ENCODE peak calls at places on chromosomes 11 and 22, in six cellular contexts. C, V, W, T, H and N are unnamed samples.

GRCh38 chr22:36900880-36901279 is 12.5 kb upstream of the CSF2RB start:
- DNase-seq in V (no peak), H (no peak), W (no peak), C (no peak), T (no peak), N (no peak)

GRCh38 chr11:2697871-2698270 is 1.9 kb downstream of the KCNQ1OT1 start:
- DNase-seq in T (no peak), C (peak), W (peak), V (no peak), H (no peak), N (no peak)

GRCh38 chr11:133669371-133670046 is 137.2 kb upstream of the OPCML start:
- DNase-seq in V (no peak), T (no peak), C (no peak), H (no peak), W (no peak), N (no peak)

GRCh38 chr11:35579557-35580396 is 38.5 kb upstream of the FJX1 start:
- DNase-seq in C (peak), H (peak), W (no peak), T (peak), V (peak), N (peak)

GRCh38 chr11:2521681-2522630 is 77.1 kb downstream of the KCNQ1 start:
- DNase-seq in V (no peak), T (no peak), C (no peak), W (peak), H (no peak), N (no peak)

GRCh38 chr22:47808886-47809620 is 1046.6 kb downstream of the TBC1D22A start:
- DNase-seq in H (no peak), C (no peak), W (no peak), V (no peak), T (no peak), N (no peak)

GRCh38 chr11:16928052-16928451 is 86.2 kb downstream of the PLEKHA7 start:
- DNase-seq in W (no peak), H (no peak), T (no peak), C (no peak), V (no peak), N (no peak)

GRCh38 chr11:111698852-111699559 is 67.2 kb downstream of the PPP2R1B start:
- DNase-seq in V (no peak), H (no peak), T (peak), W (no peak), C (peak), N (no peak)

GRCh38 chr11:76232026-76232665 is 25.8 kb upstream of the WNT11 start:
- DNase-seq in W (no peak), C (no peak), H (no peak), V (no peak), T (no peak), N (no peak)

GRCh38 chr11:65625628-65626342 is 10.2 kb downstream of the PCNX3 start:
- DNase-seq in W (no peak), H (no peak), C (peak), T (peak), V (no peak), N (no peak)

GRCh38 chr22:33524511-33525270 is 395.6 kb downstream of the LARGE1 start:
- DNase-seq in V (no peak), W (no peak), H (no peak), C (no peak), T (no peak), N (no peak)

GRCh38 chr11:10293423-10294288 is at the start of gene SBF2:
- DNase-seq in T (peak), C (peak), V (no peak), H (peak), W (peak), N (no peak)

GRCh38 chr11:132658004-132658403 is 874.3 kb downstream of the OPCML start:
- DNase-seq in C (no peak), W (no peak), H (no peak), T (no peak), V (no peak), N (no peak)

GRCh38 chr11:101706015-101706414 is 122.2 kb upstream of the TRPC6 start:
- DNase-seq in T (no peak), C (no peak), V (no peak), H (no peak), W (no peak), N (no peak)

GRCh38 chr11:35163209-35163608 is 24.2 kb downstream of the CD44 start:
- DNase-seq in W (no peak), C (no peak), T (no peak), H (no peak), V (no peak), N (no peak)

GRCh38 chr11:110336054-110336453 is 39.6 kb upstream of the RDX start:
- DNase-seq in C (no peak), W (no peak), T (no peak), V (no peak), H (no peak), N (no peak)

GRCh38 chr22:35552186-35552842 is 11.7 kb downstream of the RASD2 start:
- DNase-seq in W (no peak), H (no peak), V (no peak), C (peak), T (peak), N (no peak)

GRCh38 chr11:17375547-17375946 is 12.9 kb downstream of the KCNJ11 start:
- DNase-seq in H (no peak), V (no peak), T (no peak), C (no peak), W (no peak), N (no peak)

GRCh38 chr11:127074151-127074761 is 73.7 kb upstream of the KIRREL3 start:
- DNase-seq in C (peak), W (no peak), H (peak), V (peak), T (peak), N (peak)

GRCh38 chr22:19843107-19843856 is 11.4 kb downstream of the GNB1L start:
- DNase-seq in T (no peak), H (no peak), V (no peak), W (no peak), C (no peak), N (no peak)

GRCh38 chr11:19557720-19558140 is 154.9 kb upstream of the NAV2 start:
- DNase-seq in T (peak), W (peak), C (peak), H (peak), V (peak), N (no peak)

GRCh38 chr11:121547574-121547973 is 94.8 kb upstream of the SORL1-AS1 start:
- DNase-seq in H (no peak), V (no peak), C (no peak), W (no peak), T (no peak), N (no peak)

GRCh38 chr22:19565382-19565902 is 41.2 kb upstream of the CLDN5 start:
- DNase-seq in H (no peak), T (no peak), W (no peak), V (no peak), C (no peak), N (no peak)

GRCh38 chr22:32636884-32637283 is 162.3 kb downstream of the FBXO7 start:
- DNase-seq in V (no peak), C (no peak), T (no peak), W (no peak), H (no peak), N (no peak)

GRCh38 chr11:17838102-17838501 is 103.5 kb downstream of the KCNC1 start:
- DNase-seq in W (no peak), H (no peak), C (no peak), V (no peak), T (no peak), N (no peak)

GRCh38 chr11:45275823-45276222 is 10.3 kb downstream of the SYT13 start:
- DNase-seq in H (no peak), V (peak), W (no peak), T (no peak), C (peak), N (no peak)

GRCh38 chr22:17920145-17920605 is 104.2 kb downstream of the MICAL3 start:
- DNase-seq in C (peak), T (peak), H (no peak), W (peak), V (no peak), N (no peak)

GRCh38 chr11:59429924-59430516 is 3.8 kb upstream of the OR5A2 start:
- DNase-seq in H (peak), W (no peak), V (no peak), C (peak), T (peak), N (peak)

GRCh38 chr11:39641749-39642148 is 1817.7 kb downstream of the LRRC4C start:
- DNase-seq in V (no peak), C (no peak), W (no peak), H (no peak), T (no peak), N (no peak)

GRCh38 chr11:26947904-26948639 is 45.8 kb upstream of the FIBIN start:
- DNase-seq in H (no peak), T (no peak), W (no peak), V (peak), C (peak), N (no peak)

GRCh38 chr11:67032830-67033555 is 10.1 kb downstream of the SYT12 start:
- DNase-seq in W (peak), V (peak), C (peak), T (no peak), H (no peak), N (peak)

GRCh38 chr11:116828632-116829524 is 829 bp upstream of the APOC3 start:
- DNase-seq in C (no peak), V (no peak), T (peak), H (no peak), W (no peak), N (no peak)

GRCh38 chr11:73141309-73142127 is 600 bp downstream of the FCHSD2 start:
- DNase-seq in W (peak), H (no peak), C (peak), V (no peak), T (peak), N (no peak)

GRCh38 chr22:46041642-46042041 is 64.7 kb upstream of the WNT7B start:
- DNase-seq in V (no peak), H (no peak), T (no peak), W (peak), C (no peak), N (no peak)

GRCh38 chr22:49703990-49704344 is 123.7 kb downstream of the BRD1 start:
- DNase-seq in W (no peak), V (no peak), C (no peak), H (no peak), T (no peak), N (no peak)

GRCh38 chr22:49701380-49702067 is 126.1 kb downstream of the BRD1 start:
- DNase-seq in W (no peak), V (no peak), C (no peak), H (no peak), T (peak), N (no peak)

GRCh38 chr22:49703391-49703926 is 124.2 kb downstream of the BRD1 start:
- DNase-seq in V (no peak), T (no peak), C (no peak), H (no peak), W (no peak), N (no peak)

GRCh38 chr22:49699928-49700498 is 127.7 kb downstream of the BRD1 start:
- DNase-seq in W (no peak), C (no peak), V (no peak), H (no peak), T (no peak), N (no peak)

DNA sequence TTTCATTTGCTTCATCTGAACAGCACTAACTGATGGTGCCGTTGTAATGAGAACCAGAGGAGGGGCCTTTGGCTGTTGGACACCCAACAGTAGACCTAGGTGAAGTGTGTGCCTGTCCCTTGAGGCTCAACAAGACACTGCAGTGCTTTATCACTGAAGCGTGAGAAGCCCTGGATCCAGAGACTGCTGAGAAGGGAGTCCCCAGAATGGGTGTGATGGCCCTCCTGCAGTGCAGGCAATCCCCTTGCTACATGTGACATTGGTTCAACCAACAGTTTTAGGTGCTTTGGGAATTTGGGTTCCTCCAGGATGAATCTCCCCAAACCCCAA is 125.6 kb downstream of the BRD1 start:
- DNase-seq in V (no peak), C (no peak), W (no peak), T (no peak), H (no peak), N (no peak)
- TF ChIP-seq CTCF in V (no peak), C (no peak), W (no peak), T (no peak), H (no peak), N (no peak)

GRCh38 chr22:40749006-40749405 is 69.7 kb downstream of the MCHR1 start:
- DNase-seq in W (no peak), C (no peak), H (no peak), V (no peak), T (no peak), N (no peak)

GRCh38 chr22:40748388-40748970 is 69.2 kb downstream of the MCHR1 start:
- DNase-seq in H (no peak), C (no peak), W (no peak), V (no peak), T (no peak), N (no peak)

GRCh38 chr22:40743740-40744139 is 64.5 kb downstream of the MCHR1 start:
- DNase-seq in H (no peak), C (no peak), W (no peak), T (no peak), V (no peak), N (no peak)

GRCh38 chr22:40747361-40747760 is 68.1 kb downstream of the MCHR1 start:
- DNase-seq in T (no peak), V (no peak), W (peak), H (no peak), C (no peak), N (no peak)

GRCh38 chr22:40746428-40747220 is 67.3 kb downstream of the MCHR1 start:
- DNase-seq in C (peak), V (no peak), H (no peak), W (no peak), T (no peak), N (no peak)
- H3K4me3 ChIP-seq in C (no peak), V (no peak), H (no peak), W (no peak), T (no peak), N (no peak)

GRCh38 chr11:704799-705645 is 1.0 kb upstream of the EPS8L2 start:
- DNase-seq in V (no peak), H (no peak), T (no peak), W (peak), C (no peak), N (no peak)

GRCh38 chr11:703515-703914 is 2.5 kb upstream of the EPS8L2 start:
- DNase-seq in C (no peak), H (no peak), T (no peak), V (no peak), W (no peak), N (no peak)

GRCh38 chr11:702731-703461 is 3.1 kb upstream of the EPS8L2 start:
- DNase-seq in T (no peak), H (no peak), V (no peak), C (no peak), W (no peak), N (no peak)

GRCh38 chr11:705646-706438 is at the start of gene EPS8L2:
- DNase-seq in H (no peak), V (no peak), C (no peak), T (peak), W (no peak), N (no peak)

GRCh38 chr11:704189-704798 is 1.7 kb upstream of the EPS8L2 start:
- DNase-seq in C (no peak), T (no peak), H (no peak), V (no peak), W (no peak), N (no peak)
- TF ChIP-seq CTCF in C (no peak), T (no peak), H (no peak), V (no peak), W (no peak), N (no peak)

GRCh38 chr11:63914896-63915681 is 1.9 kb downstream of the RCOR2 start:
- DNase-seq in C (no peak), H (no peak), V (no peak), W (no peak), T (peak), N (no peak)
- H3K4me3 ChIP-seq in C (no peak), H (peak), V (no peak), W (no peak), T (no peak), N (no peak)